ENCODE peak calls at places on chromosome X, in four cellular contexts. L, J, U and N are unnamed samples.

GRCh38 chrX:21933077-21933476 is 7.4 kb upstream of the SMS start:
- DNase-seq in L (no peak), J (no peak), U (no peak), N (no peak)

GRCh38 chrX:10744011-10744410 is 123.6 kb upstream of the MID1 start:
- DNase-seq in J (no peak), L (no peak), U (no peak), N (no peak)

GRCh38 chrX:13933851-13934250 is 95.8 kb downstream of the GEMIN8 start:
- DNase-seq in L (no peak), U (no peak), J (no peak), N (no peak)

GRCh38 chrX:27660878-27661277 is 70.7 kb downstream of the DCAF8L2 start:
- DNase-seq in U (peak), J (no peak), L (no peak), N (no peak)

GRCh38 chrX:128818690-128819089 is 704.6 kb downstream of the SMARCA1 start:
- DNase-seq in U (no peak), L (no peak), J (no peak), N (no peak)

GRCh38 chrX:124426824-124427223 is 80.5 kb downstream of the SH2D1A start:
- DNase-seq in U (no peak), L (no peak), J (no peak), N (no peak)

GRCh38 chrX:68941385-68941952 is 112.6 kb downstream of the EFNB1 start:
- DNase-seq in L (no peak), J (no peak), U (no peak), N (no peak)

GRCh38 chrX:46573896-46574336 is 351 bp downstream of the CHST7 start:
- DNase-seq in L (no peak), U (peak), J (no peak), N (no peak)

GRCh38 chrX:28177202-28177601 is 196.0 kb upstream of the DCAF8L1 start:
- DNase-seq in U (no peak), J (no peak), L (no peak), N (no peak)

GRCh38 chrX:153551135-153551534 is 33.7 kb downstream of the ATP2B3 start:
- DNase-seq in L (no peak), J (no peak), U (peak), N (no peak)

GRCh38 chrX:3962511-3963350 is 249.3 kb upstream of the PRKX start:
- DNase-seq in L (no peak), J (no peak), U (peak), N (no peak)

GRCh38 chrX:39857780-39858179 is 240.0 kb downstream of the BCOR start:
- DNase-seq in U (no peak), J (no peak), L (no peak), N (no peak)

GRCh38 chrX:154892263-154892662 is 6.1 kb downstream of the F8A1 start:
- DNase-seq in J (no peak), U (no peak), L (no peak), N (no peak)

GRCh38 chrX:24520472-24520871 is 55.4 kb downstream of the PDK3 start:
- DNase-seq in L (no peak), J (no peak), U (no peak), N (no peak)

GRCh38 chrX:112851806-112852205 is 11.2 kb upstream of the AMOT start:
- DNase-seq in J (no peak), L (peak), U (no peak), N (no peak)

GRCh38 chrX:116435597-116435996 is 809 bp upstream of the SLC6A14 start:
- DNase-seq in J (no peak), U (no peak), L (no peak), N (no peak)

GRCh38 chrX:153970398-153971123 is 1.1 kb downstream of the HCFC1 start:
- DNase-seq in L (peak), J (peak), U (peak), N (peak)

GRCh38 chrX:22033818-22034217 is 1.7 kb downstream of the PHEX start:
- DNase-seq in L (no peak), U (no peak), J (no peak), N (no peak)

GRCh38 chrX:100512471-100512870 is 72.3 kb upstream of the TNMD start:
- DNase-seq in U (no peak), L (peak), J (no peak), N (no peak)

GRCh38 chrX:10166731-10167149 is 10.0 kb downstream of the CLCN4 start:
- DNase-seq in J (no peak), U (no peak), L (no peak), N (no peak)

GRCh38 chrX:23782863-23783568 is at the start of gene SAT1:
- DNase-seq in U (peak), J (peak), L (peak), N (peak)

GRCh38 chrX:72003811-72004750 is 93.4 kb downstream of the NHSL2 start:
- DNase-seq in U (no peak), L (peak), J (no peak), N (peak)

GRCh38 chrX:116417214-116417613 is 19.2 kb upstream of the SLC6A14 start:
- DNase-seq in J (no peak), L (no peak), U (no peak), N (no peak)

DNA sequence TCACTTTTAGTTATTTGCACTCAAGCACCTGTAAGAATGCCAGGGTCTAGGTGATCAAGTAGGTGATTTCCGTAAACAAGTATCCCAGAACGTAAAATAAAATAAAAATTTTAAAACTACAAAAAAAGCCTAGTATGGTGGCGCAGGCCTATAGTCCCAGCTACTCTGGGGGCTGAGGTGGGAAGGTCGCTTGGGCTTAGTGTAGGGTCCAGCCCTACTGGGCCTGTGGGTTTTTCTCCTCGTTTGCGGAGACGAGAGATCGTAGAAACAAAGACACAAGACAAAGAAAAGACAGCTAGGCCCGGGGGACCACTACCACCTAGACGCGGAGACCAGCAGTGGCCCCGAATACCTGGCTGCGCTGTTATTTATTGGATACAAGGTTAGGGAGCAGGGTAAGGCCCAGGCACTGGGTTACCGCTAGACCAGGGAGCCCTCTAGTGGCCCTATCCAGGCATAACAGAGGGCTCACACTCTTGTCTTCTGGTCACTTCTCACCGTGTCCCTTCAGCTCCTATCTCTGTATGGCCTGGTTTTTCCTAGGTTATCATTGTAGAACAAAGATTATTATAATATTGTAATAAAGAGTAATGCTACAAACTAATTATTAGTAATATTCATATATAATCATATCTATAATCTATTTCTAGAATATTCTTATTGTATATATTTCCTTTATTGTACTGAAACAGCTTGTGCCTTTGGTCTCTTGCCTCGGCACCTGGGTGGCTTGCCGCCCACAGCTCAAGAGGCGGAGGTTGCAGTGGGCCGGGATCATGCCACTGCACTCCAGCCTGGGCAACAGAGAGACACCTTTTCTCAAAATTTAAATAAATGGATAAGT is 38.4 kb downstream of the SAGE1 start:
- DNase-seq in J (no peak), U (peak), L (peak), N (peak)
- TF ChIP-seq CTCF in J (peak), U (peak), L (peak), N (peak)

GRCh38 chrX:138127314-138127713 is 561.4 kb downstream of the ZIC3 start:
- DNase-seq in L (no peak), J (no peak), U (no peak), N (no peak)

DNA sequence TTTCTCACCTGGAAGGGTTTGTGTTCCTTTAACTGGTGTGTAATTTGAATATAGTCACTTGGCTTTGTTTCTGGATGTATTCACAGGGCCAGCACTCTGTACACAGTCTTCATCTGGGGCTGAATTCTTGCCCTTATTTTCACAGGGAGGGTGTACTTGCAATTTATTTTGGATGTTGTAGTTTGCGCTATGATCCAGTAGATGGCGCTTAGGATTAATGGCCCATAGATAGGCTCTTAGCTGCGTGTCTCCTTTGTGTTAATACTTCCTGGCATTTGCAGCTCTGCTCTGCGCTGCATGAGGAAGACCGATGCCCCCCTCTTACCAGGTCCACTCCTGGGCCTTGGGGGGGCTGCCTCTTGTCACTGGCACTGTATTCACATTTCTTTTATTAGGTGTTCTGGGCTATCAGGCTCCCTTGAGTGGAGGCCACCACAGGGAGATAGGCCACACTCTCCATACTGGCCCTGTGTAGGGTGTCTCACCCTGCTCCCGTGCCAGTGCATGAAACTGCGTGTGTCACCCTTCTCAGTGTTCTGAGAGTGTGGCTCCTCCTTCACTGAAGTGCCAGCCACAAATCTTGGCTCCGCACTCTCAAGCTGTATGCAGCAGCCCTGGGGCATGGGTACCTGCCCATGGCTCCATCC is 562.2 kb downstream of the ZIC3 start:
- DNase-seq in J (no peak), U (peak), L (no peak), N (peak)
- TF ChIP-seq CTCF in J (no peak), U (peak), L (peak), N (peak)

DNA sequence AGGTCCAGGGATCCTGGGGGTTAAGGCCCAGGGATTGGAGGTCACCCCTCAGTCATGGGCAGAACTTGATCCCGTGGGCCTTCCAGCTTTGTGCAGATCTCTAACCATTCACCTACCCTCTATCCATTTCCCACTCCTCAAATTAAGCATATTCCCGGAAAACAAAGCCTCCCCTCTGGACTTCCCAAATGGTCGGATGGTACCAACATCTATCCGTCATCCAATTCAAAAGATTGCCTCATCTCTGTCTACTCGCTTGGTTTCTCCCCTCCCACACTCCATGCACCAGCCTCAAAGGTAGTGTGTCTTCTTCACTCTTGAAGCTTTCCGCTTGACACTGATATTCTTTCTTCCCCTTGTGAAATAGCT is 473 bp upstream of the BCLAF3 start:
- DNase-seq in L (no peak), U (no peak), J (no peak), N (no peak)
- TF ChIP-seq CTCF in L (no peak), U (no peak), J (no peak), N (no peak)

GRCh38 chrX:104712515-104712914 is 146.5 kb downstream of the IL1RAPL2 start:
- DNase-seq in J (no peak), L (no peak), U (no peak), N (no peak)
- TF ChIP-seq CTCF in J (no peak), L (no peak), U (no peak), N (no peak)

DNA sequence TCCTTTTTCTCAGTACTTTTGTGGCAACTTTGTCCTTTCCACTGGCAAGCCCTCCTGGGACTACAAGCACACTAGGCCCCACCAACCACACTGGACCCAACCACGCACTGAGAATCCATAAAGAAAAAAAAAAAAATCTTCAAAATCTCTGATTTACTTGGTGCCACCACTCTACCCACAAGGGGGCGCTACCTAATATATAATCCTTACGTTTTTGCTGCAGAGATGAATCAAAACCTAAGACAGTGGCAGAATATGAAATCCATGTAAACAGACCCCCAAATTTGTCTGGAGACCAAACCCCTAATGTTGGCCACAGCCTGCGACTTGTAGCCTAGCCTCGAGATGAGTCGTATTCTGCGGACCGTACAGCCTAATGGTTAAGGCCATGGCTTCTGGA is 63.5 kb upstream of the ARHGAP36 start:
- DNase-seq in J (no peak), L (no peak), U (peak), N (no peak)
- TF ChIP-seq CTCF in J (no peak), L (peak), U (peak), N (peak)

DNA sequence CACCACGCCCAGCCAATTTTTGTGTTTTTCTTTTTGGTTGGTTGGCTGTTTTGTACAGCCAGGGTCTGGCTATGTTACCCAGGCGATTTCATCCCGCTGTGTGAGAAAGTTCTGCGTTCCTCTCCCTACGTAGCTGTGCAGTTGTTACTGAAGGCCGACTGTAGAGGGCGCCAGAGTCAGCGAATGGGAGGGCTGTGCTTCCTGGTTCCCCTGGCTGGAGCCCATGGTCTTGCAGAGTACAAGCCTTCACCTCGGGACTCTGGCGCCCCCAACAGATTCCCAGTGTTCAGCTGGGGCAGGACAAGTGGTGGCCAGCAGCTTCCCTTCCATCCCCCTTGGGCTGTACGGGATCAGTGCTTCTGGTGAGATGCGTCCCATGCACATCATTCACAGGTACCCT is 5.6 kb upstream of the CT45A1 start:
- DNase-seq in U (no peak), L (no peak), J (no peak), N (no peak)
- TF ChIP-seq CTCF in U (peak), L (peak), J (no peak), N (peak)

DNA sequence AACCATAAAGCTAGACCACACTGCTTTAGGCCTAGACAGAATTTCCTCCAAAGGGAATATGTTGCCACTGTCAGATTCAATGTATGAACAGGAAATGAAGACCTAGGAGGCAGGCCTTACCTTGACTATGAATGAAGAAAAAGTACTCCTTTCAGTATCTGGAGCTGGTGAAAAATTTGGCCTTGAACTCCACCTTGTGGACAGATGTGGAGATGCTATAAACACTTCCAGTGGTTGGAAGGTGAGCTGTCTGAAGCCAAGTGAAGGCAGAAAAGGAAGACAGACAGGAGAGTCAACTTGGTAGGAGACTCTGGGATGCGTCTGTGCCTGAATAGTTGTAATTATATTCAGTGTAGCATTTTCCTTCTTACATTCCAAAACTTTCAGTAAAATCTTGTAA is 17.2 kb downstream of the SPIN3 start:
- DNase-seq in U (peak), L (peak), J (no peak), N (no peak)
- TF ChIP-seq CTCF in U (peak), L (peak), J (peak), N (peak)

GRCh38 chrX:107542500-107542899 is 85.8 kb upstream of the PRPS1 start:
- DNase-seq in L (no peak), U (peak), J (no peak), N (no peak)
- TF ChIP-seq CTCF in L (peak), U (peak), J (peak), N (peak)